ENCODE peak calls at places on chromosomes 5 and 9, in ten cellular contexts. Q, F, W, A, R, K, H, B, I and N are unnamed samples. For H3K4me1, the result is how much of the 10 kb centered on the place peaks cover.

GRCh38 chr9:34326690-34327089 is 2.4 kb downstream of the KIF24 start:
- DNase-seq in Q (no peak), F (no peak), W (no peak), A (no peak), R (no peak), K (no peak), H (no peak), B (no peak), I (no peak), N (no peak)

GRCh38 chr9:132894343-132894742 is 15.6 kb downstream of the SPACA9 start:
- DNase-seq in Q (peak), F (no peak), W (no peak), A (no peak), R (no peak), K (no peak), H (no peak), B (no peak), I (no peak), N (no peak)

GRCh38 chr5:10590226-10591047 is 26.6 kb downstream of the ANKRD33B start:
- DNase-seq in Q (peak), F (peak), W (peak), A (peak), R (no peak), K (no peak), H (peak), B (peak), I (no peak), N (no peak)

GRCh38 chr5:118441956-118442355 is 546.4 kb downstream of the DTWD2 start:
- DNase-seq in Q (no peak), F (no peak), W (no peak), A (no peak), R (no peak), K (no peak), H (no peak), B (no peak), I (no peak), N (no peak)

GRCh38 chr5:111779260-111780254 is 22.6 kb upstream of the NREP start:
- DNase-seq in Q (peak), F (peak), W (peak), A (no peak), R (no peak), K (no peak), H (no peak), B (peak), I (peak), N (no peak)

GRCh38 chr9:134057751-134058701 is 9.8 kb downstream of the BRD3 start:
- DNase-seq in Q (no peak), F (no peak), W (no peak), A (peak), R (no peak), K (no peak), H (no peak), B (no peak), I (no peak), N (no peak)

GRCh38 chr9:6302417-6302816 is 25.8 kb upstream of the TPD52L3 start:
- DNase-seq in Q (peak), F (no peak), W (peak), A (no peak), R (no peak), K (no peak), H (no peak), B (peak), I (no peak), N (peak)

GRCh38 chr9:12680757-12681156 is 12.4 kb upstream of the TYRP1 start:
- DNase-seq in Q (no peak), F (no peak), W (no peak), A (no peak), R (no peak), K (no peak), H (peak), B (peak), I (no peak), N (no peak)

GRCh38 chr5:151592855-151593408 is 1.8 kb upstream of the FAT2 start:
- DNase-seq in Q (no peak), F (peak), W (no peak), A (no peak), R (no peak), K (no peak), H (no peak), B (no peak), I (no peak), N (peak)

GRCh38 chr5:150497274-150497988 is 10.5 kb upstream of the NDST1 start:
- DNase-seq in Q (peak), F (peak), W (peak), A (no peak), R (no peak), K (no peak), H (no peak), B (peak), I (no peak), N (peak)

GRCh38 chr9:112731971-112732370 is 14.1 kb upstream of the INIP start:
- DNase-seq in Q (no peak), F (no peak), W (no peak), A (no peak), R (no peak), K (no peak), H (no peak), B (no peak), I (no peak), N (peak)

DNA sequence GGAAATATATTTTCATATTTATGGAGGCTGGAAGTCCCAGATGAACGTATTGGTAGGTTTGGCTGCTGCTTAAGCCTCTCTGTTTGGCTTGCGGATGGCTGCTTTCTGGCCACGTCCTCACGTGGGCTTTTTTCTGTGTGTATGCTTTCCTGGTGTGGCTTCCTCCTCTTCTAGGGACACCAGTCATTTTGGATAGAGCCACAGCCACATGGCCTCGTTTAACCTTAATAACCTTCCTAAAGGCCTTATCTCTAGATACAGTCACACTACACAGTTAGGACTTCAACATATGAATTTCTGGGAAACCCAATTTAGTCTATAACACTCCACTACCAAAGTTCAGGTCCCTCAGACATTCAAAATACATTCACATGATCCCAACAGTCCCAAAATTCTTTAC is 26.9 kb downstream of the NUTM2F start:
- DNase-seq in Q (no peak), F (no peak), W (no peak), A (no peak), R (no peak), K (no peak), H (no peak), B (no peak), I (no peak), N (no peak)
- H2AFZ ChIP-seq in Q (no peak), F (no peak), W (no peak), A (no peak), R (no peak), K (no peak), H (no peak), B (no peak), I (no peak), N (no peak)

GRCh38 chr5:142012792-142013388 is at the start of gene GNPDA1:
- DNase-seq in Q (peak), F (peak), W (peak), A (peak), R (no peak), K (peak), H (peak), B (peak), I (peak), N (peak)
- H3K4me1 ChIP-seq in Q (under half), F (under half), W (under half), A (under half), R (under half), K (under half), H (under half), B (under half), I (half or more), N (under half)

GRCh38 chr5:173330856-173331206 is 2.6 kb upstream of the STC2 start:
- DNase-seq in Q (no peak), F (no peak), W (no peak), A (no peak), R (no peak), K (no peak), H (no peak), B (no peak), I (no peak), N (no peak)

GRCh38 chr5:173328896-173329369 is 719 bp upstream of the STC2 start:
- DNase-seq in Q (peak), F (peak), W (peak), A (peak), R (no peak), K (no peak), H (peak), B (peak), I (no peak), N (peak)

GRCh38 chr5:173327948-173328895 is at the start of gene STC2:
- DNase-seq in Q (peak), F (peak), W (peak), A (peak), R (peak), K (no peak), H (peak), B (peak), I (no peak), N (peak)

GRCh38 chr5:173330151-173330855 is 2.1 kb upstream of the STC2 start:
- DNase-seq in Q (peak), F (peak), W (no peak), A (peak), R (no peak), K (no peak), H (peak), B (no peak), I (no peak), N (peak)

DNA sequence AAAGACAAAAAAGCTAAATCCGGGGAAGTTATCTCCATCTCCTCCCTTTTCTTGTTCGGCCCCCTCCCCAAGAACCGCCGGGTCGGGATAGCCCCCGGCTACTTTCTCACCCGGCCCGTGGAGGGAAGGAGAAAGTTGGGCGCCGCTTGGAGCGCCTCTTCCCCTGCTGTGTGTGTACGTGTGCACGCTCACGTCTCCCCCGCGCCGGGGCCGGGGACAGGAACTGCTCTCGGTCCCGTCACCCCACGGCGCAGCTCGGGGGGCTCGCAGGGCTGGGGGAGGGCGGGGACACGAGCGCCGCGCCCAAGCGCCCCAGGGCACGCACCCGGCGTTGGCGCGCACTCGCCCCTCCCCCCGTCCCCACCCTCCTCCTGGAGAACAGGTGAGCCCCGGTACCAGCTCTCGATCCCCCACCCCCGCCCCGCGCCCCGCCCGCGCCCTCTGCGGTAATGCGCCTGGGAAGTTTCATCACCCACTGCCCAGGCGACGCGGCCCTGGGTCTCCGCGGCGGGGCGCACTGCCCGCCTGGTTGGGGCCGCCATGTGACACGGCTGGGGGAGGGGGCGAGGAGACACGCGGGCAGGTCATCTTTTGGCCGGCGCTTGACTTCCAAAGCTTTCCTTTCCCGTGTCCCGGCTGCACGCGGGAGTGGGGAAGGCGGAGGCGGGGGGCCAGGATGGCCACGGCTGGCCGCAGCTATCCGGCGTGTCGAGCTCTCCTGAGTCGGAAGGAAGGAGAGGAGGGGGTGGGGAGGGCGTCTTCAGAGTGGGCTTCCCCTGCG is 1.3 kb upstream of the STC2 start:
- DNase-seq in Q (peak), F (peak), W (no peak), A (peak), R (no peak), K (no peak), H (peak), B (no peak), I (no peak), N (peak)
- H2AFZ ChIP-seq in Q (peak), F (peak), W (peak), A (peak), R (peak), K (no peak), H (no peak), B (peak), I (no peak), N (peak)

GRCh38 chr5:125409101-125409495 is 662.7 kb upstream of the ZNF608 start:
- DNase-seq in Q (no peak), F (peak), W (peak), A (peak), R (peak), K (no peak), H (no peak), B (no peak), I (no peak), N (no peak)
- H3K4me1 ChIP-seq in Q (half or more), F (under half), W (under half), A (half or more), R (under half), K (under half), H (under half), B (half or more), I (under half), N (half or more)

GRCh38 chr5:143121135-143121474 is 282.4 kb downstream of the NR3C1 start:
- DNase-seq in Q (no peak), F (no peak), W (no peak), A (no peak), R (no peak), K (no peak), H (peak), B (no peak), I (no peak), N (no peak)

GRCh38 chr5:143119881-143120341 is 283.6 kb downstream of the NR3C1 start:
- DNase-seq in Q (no peak), F (peak), W (no peak), A (no peak), R (no peak), K (no peak), H (no peak), B (no peak), I (no peak), N (no peak)

GRCh38 chr5:143118222-143118621 is 285.3 kb downstream of the NR3C1 start:
- DNase-seq in Q (no peak), F (no peak), W (no peak), A (no peak), R (no peak), K (no peak), H (no peak), B (no peak), I (no peak), N (no peak)

GRCh38 chr5:143119301-143119769 is 284.2 kb downstream of the NR3C1 start:
- DNase-seq in Q (no peak), F (no peak), W (peak), A (no peak), R (no peak), K (peak), H (no peak), B (no peak), I (no peak), N (no peak)

GRCh38 chr5:143120460-143121134 is 282.9 kb downstream of the NR3C1 start:
- DNase-seq in Q (no peak), F (no peak), W (no peak), A (no peak), R (no peak), K (no peak), H (no peak), B (no peak), I (no peak), N (no peak)
- H2AFZ ChIP-seq in Q (no peak), F (no peak), W (no peak), A (no peak), R (no peak), K (no peak), H (no peak), B (no peak), I (no peak), N (no peak)